ENCODE peak calls at places on chromosomes 6 and 20, in five cellular contexts. N, Q, E, S and J are unnamed samples.

GRCh38 chr6:89724981-89725380 is 86.4 kb upstream of the LYRM2 start:
- DNase-seq in N (no peak), Q (no peak), E (no peak), S (no peak), J (no peak)

GRCh38 chr20:53786445-53787267 is 193.0 kb upstream of the ZNF217 start:
- DNase-seq in N (no peak), Q (no peak), E (peak), S (no peak), J (no peak)

GRCh38 chr6:88119769-88120168 is 46.4 kb downstream of the CNR1 start:
- DNase-seq in N (no peak), Q (no peak), E (peak), S (no peak), J (no peak)

GRCh38 chr20:50519036-50519780 is 9.0 kb downstream of the PTPN1 start:
- DNase-seq in N (no peak), Q (no peak), E (no peak), S (no peak), J (no peak)

GRCh38 chr6:29796026-29796425 is 31.6 kb upstream of the HLA-G start:
- DNase-seq in N (no peak), Q (no peak), E (no peak), S (no peak), J (no peak)

GRCh38 chr6:44058617-44059358 is 68.5 kb downstream of the MRPL14 start:
- DNase-seq in N (peak), Q (no peak), E (peak), S (peak), J (no peak)

GRCh38 chr6:95286874-95287273 is 290.5 kb upstream of the MANEA start:
- DNase-seq in N (no peak), Q (no peak), E (no peak), S (no peak), J (no peak)

GRCh38 chr6:108866798-108867197 is 18.6 kb downstream of the ARMC2 start:
- DNase-seq in N (no peak), Q (no peak), E (no peak), S (no peak), J (no peak)

GRCh38 chr20:2480381-2480780 is 9.8 kb upstream of the SNRPB start:
- DNase-seq in N (no peak), Q (no peak), E (no peak), S (no peak), J (no peak)

GRCh38 chr6:65410309-65410708 is 296.7 kb downstream of the EYS start:
- DNase-seq in N (no peak), Q (no peak), E (no peak), S (no peak), J (no peak)

GRCh38 chr20:4087923-4088322 is 72.6 kb upstream of the RNF24 start:
- DNase-seq in N (peak), Q (no peak), E (no peak), S (peak), J (no peak)

GRCh38 chr6:167825759-167826229 is 917 bp upstream of the AFDN start:
- DNase-seq in N (no peak), Q (peak), E (peak), S (peak), J (peak)

GRCh38 chr6:56708810-56709597 is 66.3 kb upstream of the DST start:
- DNase-seq in N (peak), Q (no peak), E (peak), S (peak), J (no peak)

GRCh38 chr6:47407295-47408281 is 70.0 kb upstream of the CD2AP start:
- DNase-seq in N (no peak), Q (no peak), E (no peak), S (peak), J (no peak)

GRCh38 chr6:1470040-1470439 is 80.7 kb downstream of the FOXF2 start:
- DNase-seq in N (no peak), Q (no peak), E (no peak), S (no peak), J (no peak)

GRCh38 chr6:161635975-161636374 is 362.1 kb upstream of the AGPAT4 start:
- DNase-seq in N (no peak), Q (no peak), E (no peak), S (no peak), J (no peak)

GRCh38 chr6:168935628-168936010 is 318.0 kb downstream of the THBS2 start:
- DNase-seq in N (no peak), Q (no peak), E (no peak), S (no peak), J (no peak)

GRCh38 chr6:56821005-56821432 is 133.9 kb upstream of the BEND6 start:
- DNase-seq in N (no peak), Q (no peak), E (no peak), S (no peak), J (no peak)

GRCh38 chr20:62641749-62642665 is at the start of gene SLCO4A1:
- DNase-seq in N (peak), Q (peak), E (peak), S (no peak), J (peak)

GRCh38 chr6:684831-685636 is 7.9 kb downstream of the EXOC2 start:
- DNase-seq in N (peak), Q (peak), E (no peak), S (peak), J (no peak)

GRCh38 chr6:134063966-134064445 is 11.6 kb upstream of the SLC2A12 start:
- DNase-seq in N (peak), Q (no peak), E (peak), S (peak), J (peak)

GRCh38 chr20:50034567-50035170 is 51.9 kb downstream of the SNAI1 start:
- DNase-seq in N (peak), Q (no peak), E (no peak), S (peak), J (no peak)

GRCh38 chr6:106870824-106871300 is 103.7 kb downstream of the CD24 start:
- DNase-seq in N (no peak), Q (no peak), E (no peak), S (no peak), J (no peak)

GRCh38 chr20:53162251-53162835 is 190.2 kb downstream of the TSHZ2 start:
- DNase-seq in N (peak), Q (peak), E (peak), S (peak), J (peak)

GRCh38 chr6:104789770-104790190 is 69.9 kb downstream of the HACE1 start:
- DNase-seq in N (peak), Q (no peak), E (peak), S (peak), J (no peak)

GRCh38 chr6:124881898-124882579 is 80.2 kb upstream of the RNF217 start:
- DNase-seq in N (peak), Q (no peak), E (peak), S (peak), J (no peak)

GRCh38 chr20:46249671-46250070 is 58.6 kb downstream of the CDH22 start:
- DNase-seq in N (no peak), Q (no peak), E (no peak), S (no peak), J (no peak)

GRCh38 chr20:53706511-53707031 is 112.9 kb upstream of the ZNF217 start:
- DNase-seq in N (peak), Q (no peak), E (no peak), S (peak), J (no peak)

DNA sequence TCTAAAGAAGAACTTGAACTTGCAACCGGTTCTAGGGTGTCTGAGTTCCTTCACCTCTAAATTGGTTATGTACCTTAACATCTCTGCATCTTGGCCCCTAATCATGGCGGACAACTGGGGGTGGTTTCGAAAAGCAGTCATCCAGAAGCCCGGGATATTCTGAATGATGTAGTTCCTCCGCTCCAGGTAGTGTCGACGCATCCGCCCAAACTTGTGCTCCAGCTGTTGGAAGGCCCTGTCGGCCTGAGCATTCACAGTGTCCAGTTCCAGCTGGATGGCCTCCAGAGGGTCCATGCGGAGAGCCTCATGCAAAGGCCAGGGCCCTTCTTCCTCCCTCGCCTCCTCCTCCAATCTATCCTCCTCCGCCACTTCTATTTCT is 888 bp downstream of the TSPYL1 start:
- DNase-seq in N (peak), Q (no peak), E (no peak), S (no peak), J (no peak)
- H3K4ac ChIP-seq in N (peak), Q (no peak), E (no peak), S (peak), J (no peak)

DNA sequence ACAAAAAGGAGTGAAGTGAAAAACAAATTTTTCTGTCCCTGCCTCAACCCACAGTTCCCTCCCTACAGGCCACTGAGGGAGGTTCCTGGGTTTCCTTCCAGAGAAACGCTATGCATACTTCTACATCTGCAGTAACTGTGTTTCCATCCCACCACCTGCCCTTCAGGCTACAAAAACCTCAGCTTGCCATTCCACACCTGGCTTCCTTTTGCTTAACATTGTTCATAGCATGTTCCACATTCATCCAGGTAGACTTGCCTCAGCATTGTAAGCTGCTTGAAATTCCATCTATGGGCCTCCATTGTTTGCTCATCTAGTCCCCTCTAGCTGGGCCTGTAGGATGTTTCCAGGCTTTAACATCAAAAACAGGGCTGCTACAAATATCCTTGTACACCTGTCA is 12.0 kb downstream of the ANGPT4 start:
- DNase-seq in N (no peak), Q (no peak), E (peak), S (no peak), J (no peak)
- H3K4ac ChIP-seq in N (no peak), Q (no peak), E (no peak), S (no peak), J (no peak)

DNA sequence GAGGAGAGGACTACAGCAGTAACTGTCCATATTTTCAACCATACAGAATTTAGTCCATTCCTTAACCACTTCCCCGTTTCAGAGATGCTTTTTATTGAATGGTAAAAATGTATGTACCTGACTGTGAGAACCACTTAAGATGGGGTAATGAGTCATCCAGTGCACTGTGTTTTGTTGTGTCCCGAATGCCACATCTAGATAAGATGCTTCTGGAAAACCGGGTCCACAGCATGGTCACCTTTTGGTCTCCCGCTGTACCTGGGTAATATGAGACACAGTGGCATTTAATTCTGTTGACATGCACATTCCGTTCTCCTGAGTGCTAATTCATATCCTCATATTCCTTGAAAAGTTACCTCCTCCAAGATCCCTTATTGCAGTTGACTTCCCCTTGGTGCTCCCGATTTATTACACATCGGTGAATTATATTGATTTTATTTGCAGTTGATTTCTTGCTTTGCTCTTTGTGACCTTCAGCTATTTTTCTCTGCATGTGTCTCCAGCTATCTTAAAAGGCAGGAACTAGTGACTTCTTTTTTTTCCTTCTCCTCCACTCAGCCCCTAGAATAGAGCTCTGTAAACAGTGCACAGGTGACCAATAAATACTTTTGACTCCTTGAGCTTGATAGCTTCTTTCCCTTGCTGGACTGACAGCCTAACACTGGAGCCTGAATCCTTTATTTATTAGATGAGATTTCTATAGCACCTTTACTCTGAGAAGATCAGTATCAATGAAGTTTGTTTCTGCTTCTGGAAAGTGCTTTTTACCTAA is 314.6 kb downstream of the ZFAND3 start:
- DNase-seq in N (no peak), Q (no peak), E (no peak), S (no peak), J (no peak)
- H3K4ac ChIP-seq in N (no peak), Q (no peak), E (no peak), S (no peak), J (no peak)

DNA sequence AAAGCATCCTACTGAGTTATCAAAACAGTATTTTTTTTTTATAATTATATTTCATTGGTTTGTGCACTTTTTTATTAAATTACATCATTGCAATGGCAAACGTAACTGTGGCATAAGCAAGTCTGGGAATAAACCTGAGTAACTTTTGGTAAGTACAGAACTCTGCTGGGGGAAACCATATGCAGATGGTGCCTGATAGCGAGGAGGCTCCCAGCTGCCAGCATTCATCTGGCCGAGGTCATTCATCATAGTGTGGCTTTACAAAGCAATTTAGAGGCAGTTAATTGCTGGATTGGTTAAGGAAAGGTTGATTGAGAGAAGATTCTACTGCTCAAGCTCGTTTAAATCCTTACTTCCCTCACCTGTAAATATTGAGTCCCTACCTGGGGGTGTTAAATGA is 52.6 kb downstream of the HECA start:
- DNase-seq in N (no peak), Q (no peak), E (peak), S (no peak), J (no peak)
- H3K4ac ChIP-seq in N (no peak), Q (no peak), E (no peak), S (no peak), J (no peak)

DNA sequence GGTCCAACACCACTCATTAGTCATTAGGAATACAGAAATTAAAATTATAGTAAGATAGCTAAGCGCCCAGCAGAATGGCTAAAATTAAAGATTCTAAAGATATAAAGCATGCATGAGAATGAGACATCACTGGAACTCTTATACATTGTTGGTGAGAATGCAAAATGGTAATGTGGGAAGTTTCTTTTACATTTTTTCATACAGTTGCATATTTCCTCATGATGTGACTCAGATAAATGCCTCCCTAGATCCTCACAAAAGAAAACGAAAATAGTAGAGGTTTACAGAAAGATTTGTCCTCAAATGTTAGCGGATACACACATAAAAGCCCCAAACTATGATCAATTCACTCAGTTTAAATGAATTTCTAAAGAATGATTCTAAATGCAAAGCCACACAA is 633.7 kb upstream of the GJE1 start:
- DNase-seq in N (peak), Q (no peak), E (no peak), S (no peak), J (no peak)
- H3K4ac ChIP-seq in N (no peak), Q (no peak), E (no peak), S (no peak), J (no peak)

DNA sequence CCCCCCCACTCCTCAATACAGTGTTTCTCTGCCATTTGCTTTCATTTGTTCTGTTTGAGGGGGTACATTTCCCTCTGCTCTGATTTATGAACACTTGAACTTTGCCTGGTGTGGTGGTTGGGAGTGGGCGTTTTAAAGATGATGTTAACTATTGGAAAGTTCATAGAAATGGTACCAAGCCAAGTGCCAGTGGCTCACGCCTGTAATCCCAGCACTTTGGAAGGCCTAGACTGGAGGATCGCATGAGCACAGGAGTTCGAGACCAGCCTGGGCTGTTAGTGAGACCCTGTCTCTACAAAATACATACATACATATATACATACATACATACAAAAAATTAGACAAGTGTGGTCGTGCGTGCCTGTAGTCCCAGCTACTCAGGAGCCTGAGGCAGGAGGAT is 1.1 kb downstream of the RAB32 start:
- DNase-seq in N (peak), Q (no peak), E (no peak), S (peak), J (no peak)
- H3K4ac ChIP-seq in N (peak), Q (no peak), E (peak), S (no peak), J (no peak)